ENCODE peak calls at places on chromosome 2, in seven cellular contexts. One of them, this sample, is unnamed.

GRCh38 chr2:38632018-38632417 is 29.3 kb upstream of the HNRNPLL start:
- DNase-seq in GM10248: no peak
- DNase-seq in frontal cortex: no peak
- DNase-seq in neural progenitor cell: no peak
- DNase-seq in C1 segment of cervical spinal cord: no peak
- DNase-seq in AML-193: no peak
- DNase-seq in lower lobe of right lung: no peak
- DNase-seq in this sample: no peak

GRCh38 chr2:175180701-175181103 is 808 bp downstream of the ATP5MC3 start:
- DNase-seq in GM10248: peak; percentile 51
- DNase-seq in AML-193: peak; percentile 42
- DNase-seq in neural progenitor cell: no peak
- DNase-seq in frontal cortex: peak; percentile 22
- DNase-seq in C1 segment of cervical spinal cord: no peak
- DNase-seq in lower lobe of right lung: peak; percentile 51
- DNase-seq in this sample: peak; percentile 28

GRCh38 chr2:234355052-234355720 is 141.7 kb downstream of the ARL4C start:
- DNase-seq in C1 segment of cervical spinal cord: no peak
- DNase-seq in neural progenitor cell: peak; percentile 51
- DNase-seq in GM10248: no peak
- DNase-seq in frontal cortex: no peak
- DNase-seq in lower lobe of right lung: no peak
- DNase-seq in AML-193: no peak
- DNase-seq in this sample: no peak

GRCh38 chr2:240765007-240765406 is 55.0 kb downstream of the KIF1A start:
- DNase-seq in AML-193: no peak
- DNase-seq in lower lobe of right lung: no peak
- DNase-seq in neural progenitor cell: no peak
- DNase-seq in GM10248: no peak
- DNase-seq in C1 segment of cervical spinal cord: no peak
- DNase-seq in frontal cortex: peak; percentile 55
- DNase-seq in this sample: no peak

GRCh38 chr2:212854766-212855165 is 296.6 kb downstream of the IKZF2 start:
- DNase-seq in AML-193: no peak
- DNase-seq in neural progenitor cell: no peak
- DNase-seq in C1 segment of cervical spinal cord: no peak
- DNase-seq in frontal cortex: no peak
- DNase-seq in GM10248: no peak
- DNase-seq in lower lobe of right lung: no peak
- DNase-seq in this sample: no peak

GRCh38 chr2:96138146-96139145 is at the start of gene ASTL:
- DNase-seq in neural progenitor cell: peak; percentile 79
- DNase-seq in AML-193: peak; percentile 17
- DNase-seq in lower lobe of right lung: peak; percentile 78
- DNase-seq in frontal cortex: no peak
- DNase-seq in GM10248: peak; percentile 78
- DNase-seq in C1 segment of cervical spinal cord: no peak
- DNase-seq in this sample: peak; percentile 64

GRCh38 chr2:9675369-9676351 is 44.9 kb upstream of the YWHAQ start:
- DNase-seq in lower lobe of right lung: no peak
- DNase-seq in frontal cortex: peak; percentile 57
- DNase-seq in GM10248: no peak
- DNase-seq in AML-193: no peak
- DNase-seq in neural progenitor cell: peak; percentile 55
- DNase-seq in C1 segment of cervical spinal cord: no peak
- DNase-seq in this sample: peak; percentile 87

GRCh38 chr2:52879561-52879960 is 888.0 kb upstream of the CHAC2 start:
- DNase-seq in lower lobe of right lung: no peak
- DNase-seq in GM10248: no peak
- DNase-seq in neural progenitor cell: no peak
- DNase-seq in C1 segment of cervical spinal cord: no peak
- DNase-seq in AML-193: no peak
- DNase-seq in frontal cortex: no peak
- DNase-seq in this sample: no peak

GRCh38 chr2:75146903-75147332 is 52.4 kb downstream of the TACR1 start:
- DNase-seq in lower lobe of right lung: no peak
- DNase-seq in neural progenitor cell: no peak
- DNase-seq in C1 segment of cervical spinal cord: no peak
- DNase-seq in frontal cortex: no peak
- DNase-seq in AML-193: peak; percentile 4
- DNase-seq in GM10248: no peak
- DNase-seq in this sample: no peak

GRCh38 chr2:99810241-99810640 is 320.4 kb upstream of the REV1 start:
- DNase-seq in GM10248: no peak
- DNase-seq in neural progenitor cell: no peak
- DNase-seq in AML-193: no peak
- DNase-seq in frontal cortex: no peak
- DNase-seq in lower lobe of right lung: no peak
- DNase-seq in C1 segment of cervical spinal cord: no peak
- DNase-seq in this sample: peak; percentile 71

GRCh38 chr2:113876503-113877387 is 13.1 kb upstream of the ACTR3 start:
- DNase-seq in lower lobe of right lung: peak; percentile 68
- DNase-seq in GM10248: no peak
- DNase-seq in neural progenitor cell: no peak
- DNase-seq in frontal cortex: no peak
- DNase-seq in AML-193: no peak
- DNase-seq in C1 segment of cervical spinal cord: no peak
- DNase-seq in this sample: peak; percentile 99

GRCh38 chr2:71880846-71881610 is 266.6 kb downstream of the CYP26B1 start:
- DNase-seq in neural progenitor cell: no peak
- DNase-seq in frontal cortex: no peak
- DNase-seq in lower lobe of right lung: no peak
- DNase-seq in C1 segment of cervical spinal cord: no peak
- DNase-seq in GM10248: no peak
- DNase-seq in AML-193: no peak
- DNase-seq in this sample: peak; percentile 17

GRCh38 chr2:185644828-185645227 is 93.8 kb upstream of the FSIP2 start:
- DNase-seq in lower lobe of right lung: no peak
- DNase-seq in C1 segment of cervical spinal cord: no peak
- DNase-seq in AML-193: no peak
- DNase-seq in GM10248: no peak
- DNase-seq in neural progenitor cell: no peak
- DNase-seq in frontal cortex: no peak
- DNase-seq in this sample: no peak

GRCh38 chr2:189648846-189649529 is 12.3 kb upstream of the ASNSD1 start:
- DNase-seq in C1 segment of cervical spinal cord: no peak
- DNase-seq in GM10248: no peak
- DNase-seq in neural progenitor cell: no peak
- DNase-seq in AML-193: no peak
- DNase-seq in frontal cortex: no peak
- DNase-seq in lower lobe of right lung: no peak
- DNase-seq in this sample: no peak

GRCh38 chr2:37604716-37605115 is 66.7 kb downstream of the CDC42EP3 start:
- DNase-seq in frontal cortex: no peak
- DNase-seq in AML-193: no peak
- DNase-seq in lower lobe of right lung: no peak
- DNase-seq in GM10248: no peak
- DNase-seq in C1 segment of cervical spinal cord: no peak
- DNase-seq in neural progenitor cell: no peak
- DNase-seq in this sample: peak; percentile 60

GRCh38 chr2:24163186-24163585 is 11.7 kb upstream of the FAM228A start:
- DNase-seq in GM10248: no peak
- DNase-seq in lower lobe of right lung: no peak
- DNase-seq in C1 segment of cervical spinal cord: no peak
- DNase-seq in frontal cortex: no peak
- DNase-seq in neural progenitor cell: no peak
- DNase-seq in AML-193: no peak
- DNase-seq in this sample: no peak

GRCh38 chr2:38181802-38182517 is 106.0 kb upstream of the CYP1B1 start:
- DNase-seq in frontal cortex: no peak
- DNase-seq in neural progenitor cell: no peak
- DNase-seq in AML-193: no peak
- DNase-seq in GM10248: no peak
- DNase-seq in C1 segment of cervical spinal cord: no peak
- DNase-seq in lower lobe of right lung: no peak
- DNase-seq in this sample: no peak

GRCh38 chr2:106160786-106161261 is 33.3 kb downstream of the UXS1 start:
- DNase-seq in lower lobe of right lung: no peak
- DNase-seq in neural progenitor cell: no peak
- DNase-seq in frontal cortex: no peak
- DNase-seq in AML-193: no peak
- DNase-seq in GM10248: no peak
- DNase-seq in C1 segment of cervical spinal cord: no peak
- DNase-seq in this sample: no peak

GRCh38 chr2:172614932-172615331 is 59.0 kb downstream of the PDK1 start:
- DNase-seq in lower lobe of right lung: no peak
- DNase-seq in neural progenitor cell: no peak
- DNase-seq in GM10248: no peak
- DNase-seq in C1 segment of cervical spinal cord: no peak
- DNase-seq in frontal cortex: no peak
- DNase-seq in AML-193: no peak
- DNase-seq in this sample: no peak

GRCh38 chr2:236295481-236295880 is 31.3 kb upstream of the ASB18 start:
- DNase-seq in AML-193: no peak
- DNase-seq in neural progenitor cell: no peak
- DNase-seq in GM10248: no peak
- DNase-seq in frontal cortex: no peak
- DNase-seq in lower lobe of right lung: no peak
- DNase-seq in C1 segment of cervical spinal cord: no peak
- DNase-seq in this sample: no peak

GRCh38 chr2:160229591-160229990 is 29.5 kb upstream of the ITGB6 start:
- DNase-seq in neural progenitor cell: no peak
- DNase-seq in GM10248: no peak
- DNase-seq in frontal cortex: no peak
- DNase-seq in lower lobe of right lung: no peak
- DNase-seq in AML-193: no peak
- DNase-seq in C1 segment of cervical spinal cord: no peak
- DNase-seq in this sample: peak; percentile 85

GRCh38 chr2:37156071-37156856 is 516 bp downstream of the EIF2AK2 start:
- DNase-seq in AML-193: peak; percentile 20
- DNase-seq in neural progenitor cell: peak; percentile 7
- DNase-seq in frontal cortex: peak; percentile 33
- DNase-seq in GM10248: no peak
- DNase-seq in C1 segment of cervical spinal cord: no peak
- DNase-seq in lower lobe of right lung: peak; percentile 63
- DNase-seq in this sample: peak; percentile 60

GRCh38 chr2:172427256-172427989 is at the start of gene ITGA6:
- DNase-seq in C1 segment of cervical spinal cord: no peak
- DNase-seq in AML-193: peak; percentile 62
- DNase-seq in GM10248: peak; percentile 57
- DNase-seq in frontal cortex: peak; percentile 78
- DNase-seq in neural progenitor cell: peak; percentile 93
- DNase-seq in lower lobe of right lung: peak; percentile 82
- DNase-seq in this sample: peak; percentile 92

GRCh38 chr2:219441451-219442205 is 7.0 kb downstream of the SPEG start:
- DNase-seq in GM10248: peak; percentile 63
- DNase-seq in AML-193: no peak
- DNase-seq in C1 segment of cervical spinal cord: no peak
- DNase-seq in frontal cortex: peak; percentile 84
- DNase-seq in lower lobe of right lung: no peak
- DNase-seq in neural progenitor cell: peak; percentile 77
- DNase-seq in this sample: peak; percentile 55

GRCh38 chr2:167784071-167784400 is 463.4 kb downstream of the STK39 start:
- DNase-seq in lower lobe of right lung: no peak
- DNase-seq in frontal cortex: no peak
- DNase-seq in neural progenitor cell: peak; percentile 18
- DNase-seq in GM10248: no peak
- DNase-seq in C1 segment of cervical spinal cord: no peak
- DNase-seq in AML-193: no peak
- DNase-seq in this sample: no peak

GRCh38 chr2:12672711-12673315 is 43.9 kb upstream of the TRIB2 start:
- DNase-seq in C1 segment of cervical spinal cord: no peak
- DNase-seq in lower lobe of right lung: no peak
- DNase-seq in frontal cortex: no peak
- DNase-seq in GM10248: no peak
- DNase-seq in AML-193: no peak
- DNase-seq in neural progenitor cell: no peak
- DNase-seq in this sample: no peak

This sample was measured in PC-3.